ENCODE peak calls at places on chromosomes 11 and 22, in seven cellular contexts. One of them, this sample, is unnamed. For H3K36me3, the result is how much of the 10 kb centered on the place peaks cover.

GRCh38 chr11:36376315-36376887 is 80.3 kb downstream of the PRR5L start:
- DNase-seq in GM23338: peak
- DNase-seq in transverse colon: peak
- DNase-seq in colonic mucosa: peak
- DNase-seq in heart right ventricle: peak
- DNase-seq in fibroblast of lung: no peak
- DNase-seq in cardiac muscle cell: peak
- DNase-seq in this sample: no peak

GRCh38 chr11:11383995-11384394 is 30.9 kb upstream of the CSNK2A3 start:
- DNase-seq in transverse colon: no peak
- DNase-seq in colonic mucosa: no peak
- DNase-seq in heart right ventricle: no peak
- DNase-seq in cardiac muscle cell: no peak
- DNase-seq in GM23338: no peak
- DNase-seq in fibroblast of lung: no peak
- DNase-seq in this sample: no peak

GRCh38 chr22:46064236-46064965 is 85.9 kb upstream of the PPARA start:
- DNase-seq in heart right ventricle: peak
- DNase-seq in colonic mucosa: no peak
- DNase-seq in fibroblast of lung: no peak
- DNase-seq in GM23338: no peak
- DNase-seq in cardiac muscle cell: no peak
- DNase-seq in transverse colon: peak
- DNase-seq in this sample: no peak

GRCh38 chr11:17810736-17811135 is 76.2 kb downstream of the KCNC1 start:
- DNase-seq in fibroblast of lung: peak
- DNase-seq in GM23338: no peak
- DNase-seq in transverse colon: no peak
- DNase-seq in cardiac muscle cell: peak
- DNase-seq in colonic mucosa: no peak
- DNase-seq in heart right ventricle: no peak
- DNase-seq in this sample: no peak

GRCh38 chr11:84543367-84544159 is 1083.6 kb downstream of the DLG2 start:
- DNase-seq in colonic mucosa: no peak
- DNase-seq in heart right ventricle: no peak
- DNase-seq in GM23338: peak
- DNase-seq in transverse colon: no peak
- DNase-seq in fibroblast of lung: no peak
- DNase-seq in cardiac muscle cell: no peak
- DNase-seq in this sample: no peak

GRCh38 chr11:69240332-69241074 is 53.5 kb upstream of the MYEOV start:
- DNase-seq in cardiac muscle cell: peak
- DNase-seq in GM23338: peak
- DNase-seq in transverse colon: peak
- DNase-seq in fibroblast of lung: peak
- DNase-seq in colonic mucosa: peak
- DNase-seq in heart right ventricle: no peak
- DNase-seq in this sample: no peak

GRCh38 chr11:9765320-9766101 is 101.6 kb downstream of the SWAP70 start:
- DNase-seq in heart right ventricle: peak
- DNase-seq in transverse colon: no peak
- DNase-seq in GM23338: peak
- DNase-seq in colonic mucosa: no peak
- DNase-seq in fibroblast of lung: peak
- DNase-seq in cardiac muscle cell: peak
- DNase-seq in this sample: no peak

GRCh38 chr22:47278655-47279054 is 516.2 kb downstream of the TBC1D22A start:
- DNase-seq in colonic mucosa: no peak
- DNase-seq in transverse colon: no peak
- DNase-seq in fibroblast of lung: no peak
- DNase-seq in heart right ventricle: no peak
- DNase-seq in GM23338: no peak
- DNase-seq in cardiac muscle cell: no peak
- DNase-seq in this sample: no peak

GRCh38 chr11:45145421-45146071 is 893 bp upstream of the PRDM11 start:
- DNase-seq in GM23338: peak
- DNase-seq in colonic mucosa: peak
- DNase-seq in heart right ventricle: no peak
- DNase-seq in cardiac muscle cell: peak
- DNase-seq in fibroblast of lung: peak
- DNase-seq in transverse colon: peak
- DNase-seq in this sample: no peak

GRCh38 chr11:120260616-120261015 is 20.7 kb downstream of the POU2F3 start:
- DNase-seq in transverse colon: no peak
- DNase-seq in GM23338: no peak
- DNase-seq in fibroblast of lung: no peak
- DNase-seq in colonic mucosa: no peak
- DNase-seq in cardiac muscle cell: no peak
- DNase-seq in heart right ventricle: no peak
- DNase-seq in this sample: no peak

GRCh38 chr11:44979536-44980399 is 29.1 kb upstream of the TP53I11 start:
- DNase-seq in cardiac muscle cell: no peak
- DNase-seq in fibroblast of lung: no peak
- DNase-seq in GM23338: peak
- DNase-seq in heart right ventricle: peak
- DNase-seq in colonic mucosa: peak
- DNase-seq in transverse colon: peak
- DNase-seq in this sample: peak

GRCh38 chr22:39325392-39325932 is 6.0 kb upstream of the RPL3 start:
- DNase-seq in GM23338: no peak
- DNase-seq in heart right ventricle: no peak
- DNase-seq in fibroblast of lung: peak
- DNase-seq in colonic mucosa: no peak
- DNase-seq in transverse colon: no peak
- DNase-seq in cardiac muscle cell: no peak
- DNase-seq in this sample: no peak

GRCh38 chr11:844693-845644 is 2.3 kb downstream of the TSPAN4 start:
- DNase-seq in heart right ventricle: peak
- DNase-seq in cardiac muscle cell: peak
- DNase-seq in colonic mucosa: peak
- DNase-seq in fibroblast of lung: peak
- DNase-seq in GM23338: peak
- DNase-seq in transverse colon: peak
- DNase-seq in this sample: no peak

GRCh38 chr22:29584975-29585374 is 4.1 kb upstream of the NIPSNAP1 start:
- DNase-seq in colonic mucosa: no peak
- DNase-seq in transverse colon: no peak
- DNase-seq in heart right ventricle: no peak
- DNase-seq in fibroblast of lung: no peak
- DNase-seq in GM23338: no peak
- DNase-seq in cardiac muscle cell: no peak
- DNase-seq in this sample: no peak

GRCh38 chr11:118783724-118784495 is 7.1 kb downstream of the DDX6 start:
- DNase-seq in GM23338: no peak
- DNase-seq in colonic mucosa: no peak
- DNase-seq in heart right ventricle: peak
- DNase-seq in transverse colon: no peak
- DNase-seq in cardiac muscle cell: no peak
- DNase-seq in fibroblast of lung: no peak
- DNase-seq in this sample: no peak

GRCh38 chr22:30422481-30423295 is 2.9 kb upstream of the MTFP1 start:
- DNase-seq in heart right ventricle: peak
- DNase-seq in fibroblast of lung: peak
- DNase-seq in GM23338: peak
- DNase-seq in colonic mucosa: peak
- DNase-seq in transverse colon: peak
- DNase-seq in cardiac muscle cell: peak
- DNase-seq in this sample: peak

GRCh38 chr11:62539238-62539925 is 7.2 kb downstream of the AHNAK start:
- DNase-seq in heart right ventricle: peak
- DNase-seq in colonic mucosa: peak
- DNase-seq in GM23338: no peak
- DNase-seq in cardiac muscle cell: peak
- DNase-seq in transverse colon: peak
- DNase-seq in fibroblast of lung: peak
- DNase-seq in this sample: peak

GRCh38 chr22:19805821-19806212 is 45.2 kb downstream of the TBX1 start:
- DNase-seq in cardiac muscle cell: no peak
- DNase-seq in colonic mucosa: no peak
- DNase-seq in heart right ventricle: no peak
- DNase-seq in GM23338: no peak
- DNase-seq in transverse colon: peak
- DNase-seq in fibroblast of lung: no peak
- DNase-seq in this sample: peak

GRCh38 chr11:48170176-48170839 is 46.3 kb upstream of the OR4B1 start:
- DNase-seq in colonic mucosa: no peak
- DNase-seq in transverse colon: no peak
- DNase-seq in GM23338: no peak
- DNase-seq in heart right ventricle: no peak
- DNase-seq in cardiac muscle cell: peak
- DNase-seq in fibroblast of lung: peak
- DNase-seq in this sample: no peak

GRCh38 chr11:71244116-71244815 is 8.1 kb downstream of the SHANK2 start:
- DNase-seq in cardiac muscle cell: peak
- DNase-seq in transverse colon: no peak
- DNase-seq in GM23338: no peak
- DNase-seq in fibroblast of lung: peak
- DNase-seq in heart right ventricle: no peak
- DNase-seq in colonic mucosa: no peak
- DNase-seq in this sample: no peak

GRCh38 chr22:31439805-31440204 is 40.4 kb downstream of the DRG1 start:
- DNase-seq in transverse colon: no peak
- DNase-seq in cardiac muscle cell: peak
- DNase-seq in heart right ventricle: peak
- DNase-seq in GM23338: no peak
- DNase-seq in colonic mucosa: no peak
- DNase-seq in fibroblast of lung: no peak
- DNase-seq in this sample: no peak
- H3K36me3 ChIP-seq in transverse colon: under half
- H3K36me3 ChIP-seq in cardiac muscle cell: half or more
- H3K36me3 ChIP-seq in heart right ventricle: half or more
- H3K36me3 ChIP-seq in GM23338: under half
- H3K36me3 ChIP-seq in colonic mucosa: under half
- H3K36me3 ChIP-seq in fibroblast of lung: under half
- H3K36me3 ChIP-seq in this sample: under half

DNA sequence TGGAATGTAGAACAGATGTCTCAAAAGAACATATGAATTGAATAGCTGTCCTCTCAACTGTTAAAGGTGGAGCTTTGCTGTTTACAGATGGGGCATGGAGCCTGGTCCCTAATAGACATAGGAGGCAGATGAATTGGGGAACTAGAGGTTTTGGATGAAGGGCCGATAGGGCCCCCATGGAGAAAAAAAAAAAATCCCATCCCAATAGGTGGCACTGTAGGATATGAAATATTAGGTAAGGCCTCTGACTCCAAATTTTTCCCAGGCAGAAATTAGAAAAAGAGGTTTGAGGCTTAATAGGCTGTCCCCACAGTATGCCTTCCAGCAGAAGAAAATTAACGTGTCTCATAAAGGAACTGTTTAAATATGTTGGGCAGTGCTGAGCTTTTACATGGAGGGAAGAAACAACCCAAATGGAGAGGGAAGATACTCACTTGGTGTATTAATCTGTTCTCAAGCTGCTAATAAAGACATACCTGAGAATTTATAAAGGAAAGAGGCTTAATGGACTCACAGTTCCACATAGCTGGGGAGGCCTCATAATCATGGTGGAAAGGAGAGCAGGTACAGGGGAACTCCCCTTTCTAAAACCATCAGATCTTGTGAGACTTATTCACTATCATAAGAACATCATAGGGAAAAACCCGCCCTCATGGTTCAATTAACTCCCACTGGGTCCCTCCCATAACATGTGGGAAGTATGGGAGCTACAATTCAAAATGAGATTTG is 30.1 kb upstream of the TMEM45B start:
- DNase-seq in transverse colon: no peak
- DNase-seq in colonic mucosa: no peak
- DNase-seq in fibroblast of lung: peak
- DNase-seq in heart right ventricle: no peak
- DNase-seq in GM23338: peak
- DNase-seq in cardiac muscle cell: peak
- DNase-seq in this sample: no peak
- TF ChIP-seq CTCF in transverse colon: no peak
- TF ChIP-seq CTCF in colonic mucosa: peak
- TF ChIP-seq CTCF in fibroblast of lung: peak
- TF ChIP-seq CTCF in heart right ventricle: peak
- TF ChIP-seq CTCF in GM23338: peak
- TF ChIP-seq CTCF in cardiac muscle cell: peak
- TF ChIP-seq CTCF in this sample: peak

GRCh38 chr11:2380396-2380795 is 3.3 kb downstream of the CD81 start:
- DNase-seq in transverse colon: no peak
- DNase-seq in colonic mucosa: no peak
- DNase-seq in cardiac muscle cell: no peak
- DNase-seq in GM23338: no peak
- DNase-seq in fibroblast of lung: no peak
- DNase-seq in heart right ventricle: peak
- DNase-seq in this sample: no peak

GRCh38 chr11:2377511-2378443 is 667 bp downstream of the CD81 start:
- DNase-seq in heart right ventricle: peak
- DNase-seq in colonic mucosa: peak
- DNase-seq in GM23338: peak
- DNase-seq in fibroblast of lung: peak
- DNase-seq in transverse colon: peak
- DNase-seq in cardiac muscle cell: peak
- DNase-seq in this sample: no peak

GRCh38 chr11:2378527-2379210 is 1.6 kb downstream of the CD81 start:
- DNase-seq in transverse colon: no peak
- DNase-seq in fibroblast of lung: peak
- DNase-seq in colonic mucosa: no peak
- DNase-seq in heart right ventricle: peak
- DNase-seq in cardiac muscle cell: peak
- DNase-seq in GM23338: no peak
- DNase-seq in this sample: no peak

GRCh38 chr11:2380807-2381350 is 3.8 kb downstream of the CD81 start:
- DNase-seq in heart right ventricle: peak
- DNase-seq in colonic mucosa: peak
- DNase-seq in GM23338: no peak
- DNase-seq in fibroblast of lung: peak
- DNase-seq in cardiac muscle cell: peak
- DNase-seq in transverse colon: peak
- DNase-seq in this sample: no peak

DNA sequence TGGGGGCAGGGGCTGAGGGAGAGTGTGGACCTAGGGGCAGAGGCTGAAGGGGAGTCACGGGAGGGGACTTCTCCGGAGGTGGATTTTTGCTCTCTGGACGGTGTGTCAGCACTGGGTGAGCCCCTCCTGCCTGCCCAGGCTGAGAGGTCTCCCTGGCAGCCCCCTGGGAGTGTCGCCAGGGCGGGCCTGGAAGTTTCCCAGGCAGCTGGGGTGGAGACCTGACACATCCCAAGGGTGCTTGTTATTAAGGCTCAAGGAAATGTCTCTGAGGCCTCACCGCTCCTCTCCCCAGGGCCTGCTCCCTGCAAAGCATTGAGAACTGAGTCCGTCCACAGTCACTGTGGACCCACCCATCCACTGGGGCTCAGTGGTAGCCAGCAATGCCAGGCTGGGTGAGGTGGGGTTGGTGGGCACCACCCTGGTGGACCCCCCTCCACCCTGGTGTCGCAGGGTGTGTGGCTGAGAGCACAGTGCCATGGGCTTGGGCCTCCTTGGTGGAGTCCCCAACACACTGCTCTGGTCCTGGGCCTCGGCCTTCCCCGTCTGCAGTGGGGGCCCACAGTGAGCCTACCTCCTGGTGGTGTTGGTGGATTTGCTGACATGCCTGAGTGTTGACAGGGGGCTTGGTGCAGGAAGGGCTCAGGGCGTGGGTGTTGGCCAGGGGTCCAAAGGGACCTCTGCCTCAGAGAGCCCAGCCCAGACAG is 2.5 kb downstream of the CD81 start:
- DNase-seq in colonic mucosa: no peak
- DNase-seq in fibroblast of lung: peak
- DNase-seq in heart right ventricle: peak
- DNase-seq in transverse colon: no peak
- DNase-seq in cardiac muscle cell: no peak
- DNase-seq in GM23338: no peak
- DNase-seq in this sample: no peak
- H3K4me3 ChIP-seq in colonic mucosa: peak
- H3K4me3 ChIP-seq in fibroblast of lung: peak
- H3K4me3 ChIP-seq in heart right ventricle: peak
- H3K4me3 ChIP-seq in transverse colon: no peak
- H3K4me3 ChIP-seq in cardiac muscle cell: no peak
- H3K4me3 ChIP-seq in GM23338: no peak
- H3K4me3 ChIP-seq in this sample: no peak

GRCh38 chr22:43998865-43999264 is 25.2 kb upstream of the PARVB start:
- DNase-seq in fibroblast of lung: no peak
- DNase-seq in colonic mucosa: no peak
- DNase-seq in cardiac muscle cell: peak
- DNase-seq in GM23338: no peak
- DNase-seq in transverse colon: no peak
- DNase-seq in heart right ventricle: no peak
- DNase-seq in this sample: no peak
- H3K36me3 ChIP-seq in fibroblast of lung: under half
- H3K36me3 ChIP-seq in colonic mucosa: under half
- H3K36me3 ChIP-seq in cardiac muscle cell: under half
- H3K36me3 ChIP-seq in GM23338: under half
- H3K36me3 ChIP-seq in transverse colon: under half
- H3K36me3 ChIP-seq in heart right ventricle: under half
- H3K36me3 ChIP-seq in this sample: under half

This sample was measured in kidney epithelial cell.